ENCODE peak calls at places on chromosome 5, in eight cellular contexts. One of them, this sample, is unnamed.

GRCh38 chr5:134813407-134813806 is 32.4 kb upstream of the C5orf24 start:
- DNase-seq in germinal center: no peak
- DNase-seq in mesothelial cell of epicardium: no peak
- DNase-seq in stimulated activated CD4-positive, alpha-beta T cell treated with anti-CD3 and anti-CD28 coated beads, Interleukin-1b, Interleukin-23, amount 100 ng/mL, for 1 hour: no peak
- DNase-seq in PC-3: no peak
- DNase-seq in choroid plexus epithelial cell: no peak
- DNase-seq in stomach: no peak
- DNase-seq in NB4: peak; percentile 9
- DNase-seq in this sample: no peak

GRCh38 chr5:1760656-1761452 is 38.8 kb downstream of the MRPL36 start:
- DNase-seq in NB4: no peak
- DNase-seq in stomach: peak; percentile 19
- DNase-seq in germinal center: no peak
- DNase-seq in mesothelial cell of epicardium: peak; percentile 27
- DNase-seq in PC-3: no peak
- DNase-seq in choroid plexus epithelial cell: no peak
- DNase-seq in stimulated activated CD4-positive, alpha-beta T cell treated with anti-CD3 and anti-CD28 coated beads, Interleukin-1b, Interleukin-23, amount 100 ng/mL, for 1 hour: no peak
- DNase-seq in this sample: peak; percentile 62

GRCh38 chr5:24142346-24142745 is 502.4 kb downstream of the CDH10 start:
- DNase-seq in NB4: no peak
- DNase-seq in mesothelial cell of epicardium: no peak
- DNase-seq in PC-3: no peak
- DNase-seq in choroid plexus epithelial cell: no peak
- DNase-seq in germinal center: no peak
- DNase-seq in stomach: no peak
- DNase-seq in stimulated activated CD4-positive, alpha-beta T cell treated with anti-CD3 and anti-CD28 coated beads, Interleukin-1b, Interleukin-23, amount 100 ng/mL, for 1 hour: no peak
- DNase-seq in this sample: no peak

GRCh38 chr5:94376672-94377345 is 241.6 kb downstream of the KIAA0825 start:
- DNase-seq in NB4: peak; percentile 70
- DNase-seq in mesothelial cell of epicardium: no peak
- DNase-seq in stimulated activated CD4-positive, alpha-beta T cell treated with anti-CD3 and anti-CD28 coated beads, Interleukin-1b, Interleukin-23, amount 100 ng/mL, for 1 hour: no peak
- DNase-seq in choroid plexus epithelial cell: peak; percentile 35
- DNase-seq in PC-3: peak; percentile 22
- DNase-seq in germinal center: no peak
- DNase-seq in stomach: no peak
- DNase-seq in this sample: no peak

GRCh38 chr5:32504923-32505596 is 60.5 kb upstream of the ZFR start:
- DNase-seq in germinal center: no peak
- DNase-seq in mesothelial cell of epicardium: peak; percentile 45
- DNase-seq in PC-3: no peak
- DNase-seq in choroid plexus epithelial cell: peak; percentile 98
- DNase-seq in stomach: no peak
- DNase-seq in NB4: peak; percentile 70
- DNase-seq in stimulated activated CD4-positive, alpha-beta T cell treated with anti-CD3 and anti-CD28 coated beads, Interleukin-1b, Interleukin-23, amount 100 ng/mL, for 1 hour: no peak
- DNase-seq in this sample: no peak

GRCh38 chr5:54794437-54794970 is 190.9 kb downstream of the ESM1 start:
- DNase-seq in PC-3: no peak
- DNase-seq in NB4: no peak
- DNase-seq in stomach: no peak
- DNase-seq in germinal center: no peak
- DNase-seq in choroid plexus epithelial cell: no peak
- DNase-seq in mesothelial cell of epicardium: no peak
- DNase-seq in stimulated activated CD4-positive, alpha-beta T cell treated with anti-CD3 and anti-CD28 coated beads, Interleukin-1b, Interleukin-23, amount 100 ng/mL, for 1 hour: no peak
- DNase-seq in this sample: no peak

GRCh38 chr5:89983206-89983605 is 426.4 kb downstream of the CETN3 start:
- DNase-seq in stimulated activated CD4-positive, alpha-beta T cell treated with anti-CD3 and anti-CD28 coated beads, Interleukin-1b, Interleukin-23, amount 100 ng/mL, for 1 hour: no peak
- DNase-seq in stomach: no peak
- DNase-seq in mesothelial cell of epicardium: no peak
- DNase-seq in choroid plexus epithelial cell: no peak
- DNase-seq in germinal center: no peak
- DNase-seq in NB4: no peak
- DNase-seq in PC-3: no peak
- DNase-seq in this sample: no peak

GRCh38 chr5:71719092-71719964 is at the start of gene CARTPT:
- DNase-seq in choroid plexus epithelial cell: peak; percentile 14
- DNase-seq in stimulated activated CD4-positive, alpha-beta T cell treated with anti-CD3 and anti-CD28 coated beads, Interleukin-1b, Interleukin-23, amount 100 ng/mL, for 1 hour: no peak
- DNase-seq in germinal center: no peak
- DNase-seq in mesothelial cell of epicardium: peak; percentile 70
- DNase-seq in stomach: no peak
- DNase-seq in NB4: no peak
- DNase-seq in PC-3: no peak
- DNase-seq in this sample: no peak

GRCh38 chr5:179974281-179974945 is 66.7 kb upstream of the TBC1D9B start:
- DNase-seq in mesothelial cell of epicardium: no peak
- DNase-seq in PC-3: no peak
- DNase-seq in NB4: no peak
- DNase-seq in stimulated activated CD4-positive, alpha-beta T cell treated with anti-CD3 and anti-CD28 coated beads, Interleukin-1b, Interleukin-23, amount 100 ng/mL, for 1 hour: no peak
- DNase-seq in germinal center: no peak
- DNase-seq in stomach: no peak
- DNase-seq in choroid plexus epithelial cell: no peak
- DNase-seq in this sample: no peak

This sample was measured in coronary artery.